ENCODE peak calls at places on chromosomes 16 and 17, in five cellular contexts. E is nephron progenitor cell, D is prostate gland, N is Panc1, K is OCI-LY7. Y is an unnamed sample.

GRCh38 chr17:45372325-45372869 is 55.6 kb upstream of the MAP3K14 start:
- DNase-seq in E (no peak), D (no peak), N (no peak), K (no peak), Y (no peak)

GRCh38 chr16:86555763-86556130 is 712 bp upstream of the MTHFSD start:
- DNase-seq in E (no peak), N (no peak), D (no peak), K (no peak), Y (no peak)

GRCh38 chr16:84885024-84885910 is 65.5 kb downstream of the CRISPLD2 start:
- DNase-seq in E (no peak), K (no peak), N (no peak), D (peak; percentile 33), Y (no peak)

GRCh38 chr17:41910701-41911391 is 7.9 kb downstream of the ACLY start:
- DNase-seq in E (no peak), D (no peak), K (no peak), N (no peak), Y (no peak)

GRCh38 chr17:65794572-65794971 is 233.1 kb upstream of the AXIN2 start:
- DNase-seq in E (peak; percentile 11), D (no peak), K (peak; percentile 16), N (no peak), Y (peak; percentile 14)

GRCh38 chr17:17104494-17104893 is 62.2 kb downstream of the MPRIP start:
- DNase-seq in K (no peak), D (no peak), N (no peak), E (no peak), Y (no peak)

GRCh38 chr17:41001795-41002194 is 2.1 kb upstream of the KRTAP3-2 start:
- DNase-seq in N (no peak), D (no peak), K (no peak), E (no peak), Y (no peak)

GRCh38 chr17:76630151-76630550 is 13.4 kb downstream of the ST6GALNAC1 start:
- DNase-seq in K (no peak), D (no peak), N (no peak), E (no peak), Y (no peak)

GRCh38 chr16:79089735-79090284 is 510.7 kb downstream of the MAF start:
- DNase-seq in K (peak; percentile 10), D (no peak), E (no peak), N (no peak), Y (no peak)

GRCh38 chr16:17359778-17360177 is 111.0 kb downstream of the XYLT1 start:
- DNase-seq in N (no peak), K (peak; percentile 33), E (no peak), D (no peak), Y (no peak)

GRCh38 chr17:7781467-7781866 is 52.5 kb upstream of the KDM6B start:
- DNase-seq in E (no peak), N (no peak), K (peak; percentile 12), D (no peak), Y (no peak)
- TF ChIP-seq CTCF in E (no peak), N (no peak), K (no peak), D (no peak), Y (no peak)

GRCh38 chr17:43169561-43170139 is 1.4 kb upstream of the NBR1 start:
- DNase-seq in D (peak; percentile 54), N (no peak), K (peak; percentile 25), E (peak; percentile 35), Y (peak; percentile 47)

GRCh38 chr17:43170140-43170765 is 761 bp upstream of the NBR1 start:
- DNase-seq in E (peak; percentile 71), N (peak; percentile 83), K (peak; percentile 95), D (peak; percentile 94), Y (peak; percentile 75)

GRCh38 chr17:43170766-43171681 is at the start of gene NBR1:
- DNase-seq in E (peak; percentile 92), K (peak; percentile 99), D (peak; percentile 98), N (peak; percentile 89), Y (peak; percentile 90)

GRCh38 chr17:43175213-43176118 is 4.5 kb downstream of the NBR1 start:
- DNase-seq in K (no peak), N (no peak), D (no peak), E (no peak), Y (no peak)

GRCh38 chr17:43171761-43172487 is 910 bp downstream of the NBR1 start:
- DNase-seq in K (peak; percentile 33), N (peak; percentile 28), E (no peak), D (peak; percentile 48), Y (no peak)
- TF ChIP-seq CTCF in K (peak; percentile 58), N (no peak), E (no peak), D (no peak), Y (no peak)

DNA sequence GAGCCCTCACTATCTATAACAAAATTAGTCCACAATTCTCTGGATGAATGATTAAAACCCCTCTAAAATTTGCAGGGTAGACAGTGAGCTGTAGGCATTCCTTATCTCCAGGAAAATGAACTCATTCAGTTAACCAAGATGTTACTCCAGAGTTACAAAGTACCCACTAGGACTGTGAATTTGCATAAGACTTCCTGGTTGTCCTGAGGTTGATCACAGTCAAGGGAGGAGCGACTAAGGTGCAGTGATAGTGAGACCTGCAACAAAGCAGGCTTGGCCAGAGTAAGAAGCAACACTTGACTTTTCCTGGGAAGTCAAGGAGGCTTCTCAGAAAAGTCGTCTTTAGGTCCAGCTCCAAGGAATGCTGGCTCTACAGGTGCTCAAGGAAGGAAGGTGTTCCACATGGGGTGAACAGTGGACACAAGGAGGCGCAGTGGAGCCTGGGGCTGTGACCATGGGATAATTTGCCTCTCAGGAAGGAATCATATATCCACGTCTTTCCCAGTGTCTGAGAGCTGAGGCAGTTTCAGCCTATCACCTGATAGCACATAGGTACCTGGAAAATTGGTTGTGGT is 821.0 kb upstream of the EEF2KMT start:
- DNase-seq in N (no peak), E (no peak), D (no peak), K (no peak), Y (peak; percentile 22)
- TF ChIP-seq CTCF in N (peak; percentile 44), E (no peak), D (no peak), K (peak; percentile 43), Y (no peak)

GRCh38 chr16:69859105-69859969 is 91.8 kb upstream of the CLEC18A start:
- DNase-seq in E (peak; percentile 29), N (no peak), K (peak; percentile 21), D (no peak), Y (peak; percentile 36)
- TF ChIP-seq CTCF in E (peak; percentile 14), N (peak; percentile 68), K (peak; percentile 56), D (peak; percentile 22), Y (peak; percentile 39)

DNA sequence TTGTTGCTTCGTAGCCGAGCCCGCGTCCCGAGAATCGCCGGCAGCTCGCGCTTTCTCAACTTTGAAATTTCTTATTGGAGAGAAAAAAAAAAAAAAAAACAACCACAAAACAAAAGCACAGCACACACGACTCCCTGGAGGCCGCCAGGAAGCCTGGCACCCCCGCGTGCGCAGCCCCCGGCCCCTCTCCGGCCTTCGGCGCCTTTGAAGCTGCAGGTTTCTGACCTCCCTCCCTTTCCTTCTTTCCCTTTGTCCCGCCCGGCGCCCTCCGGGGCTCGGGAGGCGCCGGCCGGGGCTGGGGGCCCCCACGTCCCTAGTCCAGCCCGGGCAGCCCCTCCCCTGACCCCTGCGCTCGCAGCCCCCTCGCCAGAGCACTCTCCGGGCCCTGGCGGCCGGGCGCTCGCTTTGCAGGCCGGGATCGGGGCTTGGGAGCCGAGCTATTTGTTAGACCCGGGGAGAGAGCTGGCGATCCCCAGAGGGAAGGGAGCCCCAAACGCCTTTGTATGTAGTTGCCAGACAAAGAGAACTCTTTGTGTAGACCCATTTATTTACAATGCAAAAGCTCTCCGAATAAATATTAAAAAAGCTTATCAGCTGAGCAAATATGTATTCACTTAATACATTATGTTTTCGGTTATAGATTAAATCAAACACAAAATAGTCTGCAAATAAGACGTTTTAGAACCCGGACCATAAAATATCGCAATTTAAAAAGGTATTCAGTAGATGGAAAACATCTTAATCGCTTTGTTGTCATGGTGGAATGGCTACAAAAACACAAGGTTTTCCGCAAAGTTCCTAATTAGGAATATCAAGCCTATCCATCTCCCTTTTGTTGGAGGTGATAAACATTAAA is 2.3 kb downstream of the BAHCC1 start:
- DNase-seq in E (peak; percentile 76), N (no peak), D (no peak), K (no peak), Y (peak; percentile 86)
- TF ChIP-seq CTCF in E (peak; percentile 44), N (no peak), D (peak; percentile 30), K (no peak), Y (peak; percentile 55)

GRCh38 chr17:48223945-48224344 is 116.4 kb downstream of the SNX11 start:
- DNase-seq in E (no peak), N (no peak), D (no peak), K (no peak), Y (no peak)

GRCh38 chr17:48225725-48226567 is 118.4 kb downstream of the SNX11 start:
- DNase-seq in N (no peak), E (no peak), K (no peak), D (no peak), Y (no peak)

GRCh38 chr17:48231995-48232729 is 124.6 kb downstream of the SNX11 start:
- DNase-seq in K (no peak), D (no peak), E (no peak), N (no peak), Y (no peak)

GRCh38 chr17:48228720-48229119 is 121.2 kb downstream of the SNX11 start:
- DNase-seq in D (no peak), K (no peak), E (no peak), N (no peak), Y (no peak)
- TF ChIP-seq CTCF in D (no peak), K (peak; percentile 67), E (no peak), N (peak; percentile 34), Y (no peak)

GRCh38 chr16:51034481-51035109 is 116.5 kb downstream of the SALL1 start:
- DNase-seq in K (peak; percentile 49), E (no peak), D (no peak), N (no peak), Y (no peak)
- TF ChIP-seq CTCF in K (no peak), E (no peak), D (no peak), N (no peak), Y (no peak)

Y was measured in glutamatergic neuron.